ENCODE peak calls at places on chromosome 1, in five cellular contexts. T is IMR-90; D is T-helper 2 cell treated with Interferon-gamma antibody and Interleukin-4, amounts not matched to agents 5 μg/mL and 100 μg/mL, for 36 hours; H is A549; A is omental fat pad. P is an unnamed sample.
A peak's percentile ranks its signal among the peaks of the same experiment; 100 is the strongest.

GRCh38 chr1:15609631-15610030 is 7.6 kb upstream of the DDI2 start:
- DNase-seq in T (no peak), H (no peak), A (no peak), D (no peak), P (no peak)

GRCh38 chr1:82979593-82980230 is 1019.2 kb downstream of the TTLL7 start:
- DNase-seq in A (no peak), D (no peak), T (no peak), H (no peak), P (no peak)

GRCh38 chr1:38964140-38964548 is 22.5 kb upstream of the RHBDL2 start:
- DNase-seq in A (no peak), H (peak; percentile 13), T (no peak), D (no peak), P (peak; percentile 38)

GRCh38 chr1:61234582-61234909 is 152.2 kb downstream of the NFIA start:
- DNase-seq in T (no peak), A (no peak), D (no peak), H (no peak), P (no peak)

GRCh38 chr1:198575715-198576641 is 35.5 kb upstream of the ATP6V1G3 start:
- DNase-seq in A (no peak), D (no peak), T (peak; percentile 24), H (no peak), P (no peak)

GRCh38 chr1:30100186-30100862 is 623.1 kb downstream of the MATN1 start:
- DNase-seq in T (no peak), A (no peak), H (no peak), D (no peak), P (no peak)

GRCh38 chr1:212687811-212688210 is 11.8 kb downstream of the BATF3 start:
- DNase-seq in T (no peak), A (no peak), D (no peak), H (no peak), P (no peak)

GRCh38 chr1:99347041-99347684 is 82.9 kb downstream of the PLPPR4 start:
- DNase-seq in T (no peak), H (no peak), D (no peak), A (no peak), P (no peak)

GRCh38 chr1:16938351-16939321 is 16.9 kb downstream of the CROCC start:
- DNase-seq in D (no peak), T (no peak), H (no peak), A (no peak), P (no peak)

GRCh38 chr1:218401896-218402770 is 57.0 kb downstream of the TGFB2 start:
- DNase-seq in T (peak; percentile 64), A (no peak), H (no peak), D (no peak), P (no peak)

GRCh38 chr1:94396356-94396755 is 21.8 kb upstream of the ABCD3 start:
- DNase-seq in D (no peak), H (no peak), A (no peak), T (no peak), P (no peak)